ENCODE peak calls at places on chromosomes 1 and 21, in ten cellular contexts. D is brain microvascular endothelial cell, X is HTR-8/SVneo, Z is cortex of kidney, N is T-helper 2 cell, T is HS-5, F is mucosa of gallbladder, R is dorsolateral prefrontal cortex, C is kidney epithelial cell, K is mesenchymal stem cell. M is an unnamed sample.

GRCh38 chr1:30786264-30786991 is 28.9 kb upstream of the LAPTM5 start:
- DNase-seq in D (no peak), X (no peak), Z (no peak), N (no peak), T (no peak), F (no peak), R (peak), C (no peak), K (no peak), M (no peak)

GRCh38 chr1:115184951-115185331 is 95.6 kb upstream of the TSPAN2 start:
- DNase-seq in D (peak), X (no peak), Z (no peak), N (no peak), T (peak), F (no peak), R (no peak), C (peak), K (peak), M (no peak)

GRCh38 chr21:45887788-45888187 is 93.8 kb upstream of the COL6A1 start:
- DNase-seq in D (no peak), X (no peak), Z (no peak), N (no peak), T (no peak), F (no peak), R (no peak), C (no peak), K (no peak), M (no peak)

GRCh38 chr1:245079021-245079609 is 75.7 kb upstream of the KIF26B start:
- DNase-seq in D (peak), X (no peak), Z (no peak), N (no peak), T (peak), F (no peak), R (no peak), C (no peak), K (peak), M (no peak)

GRCh38 chr1:164610528-164611222 is 51.7 kb downstream of the PBX1 start:
- DNase-seq in D (no peak), X (no peak), Z (no peak), N (no peak), T (no peak), F (no peak), R (no peak), C (no peak), K (no peak), M (no peak)

GRCh38 chr1:27689423-27690173 is 17.6 kb upstream of the IFI6 start:
- DNase-seq in D (peak), X (no peak), Z (no peak), N (no peak), T (peak), F (no peak), R (no peak), C (peak), K (peak), M (no peak)

GRCh38 chr1:153567621-153568366 is 2.1 kb upstream of the S100A2 start:
- DNase-seq in D (no peak), X (no peak), Z (no peak), N (no peak), T (no peak), F (no peak), R (no peak), C (peak), K (peak), M (peak)

GRCh38 chr1:93301131-93301530 is 44.6 kb upstream of the DR1 start:
- DNase-seq in D (no peak), X (no peak), Z (no peak), N (no peak), T (no peak), F (no peak), R (no peak), C (no peak), K (no peak), M (no peak)

GRCh38 chr1:76868154-76868882 is 1.0 kb downstream of the ST6GALNAC5 start:
- DNase-seq in D (peak), X (peak), Z (no peak), N (no peak), T (no peak), F (no peak), R (peak), C (no peak), K (peak), M (no peak)

GRCh38 chr21:46661211-46661625 is 25.7 kb downstream of the PRMT2 start:
- DNase-seq in D (peak), X (peak), Z (no peak), N (no peak), T (no peak), F (peak), R (peak), C (peak), K (peak), M (peak)

GRCh38 chr1:244241438-244241837 is 190.4 kb downstream of the ZBTB18 start:
- DNase-seq in D (no peak), X (no peak), Z (no peak), N (no peak), T (no peak), F (no peak), R (no peak), C (no peak), K (no peak), M (no peak)

GRCh38 chr1:31934706-31935629 is 3.2 kb downstream of the PTP4A2 start:
- DNase-seq in D (no peak), X (peak), Z (no peak), N (no peak), T (peak), F (no peak), R (no peak), C (no peak), K (no peak), M (peak)

GRCh38 chr1:106787511-106787910 is 269.0 kb upstream of the PRMT6 start:
- DNase-seq in D (no peak), X (no peak), Z (no peak), N (no peak), T (no peak), F (no peak), R (no peak), C (no peak), K (no peak), M (no peak)

GRCh38 chr1:166379447-166379846 is 212.6 kb upstream of the FAM78B start:
- DNase-seq in D (no peak), X (no peak), Z (no peak), N (no peak), T (no peak), F (no peak), R (no peak), C (no peak), K (peak), M (no peak)

GRCh38 chr1:159779403-159779851 is 1.3 kb upstream of the DUSP23 start:
- DNase-seq in D (no peak), X (no peak), Z (no peak), N (no peak), T (peak), F (no peak), R (no peak), C (no peak), K (no peak), M (no peak)

GRCh38 chr1:112453876-112454275 is 54.9 kb upstream of the WNT2B start:
- DNase-seq in D (no peak), X (no peak), Z (no peak), N (no peak), T (no peak), F (no peak), R (no peak), C (no peak), K (no peak), M (no peak)

GRCh38 chr1:26296340-26297056 is 9.9 kb downstream of the UBXN11 start:
- DNase-seq in D (no peak), X (no peak), Z (no peak), N (no peak), T (no peak), F (no peak), R (no peak), C (no peak), K (no peak), M (no peak)

GRCh38 chr1:171935664-171936063 is 94.4 kb downstream of the DNM3 start:
- DNase-seq in D (no peak), X (no peak), Z (no peak), N (no peak), T (no peak), F (no peak), R (no peak), C (no peak), K (no peak), M (no peak)

GRCh38 chr1:168465942-168466702 is 77.7 kb downstream of the XCL2 start:
- DNase-seq in D (no peak), X (peak), Z (no peak), N (no peak), T (no peak), F (peak), R (no peak), C (peak), K (peak), M (peak)

GRCh38 chr21:21232320-21232719 is 234.1 kb downstream of the NCAM2 start:
- DNase-seq in D (peak), X (peak), Z (no peak), N (no peak), T (peak), F (no peak), R (no peak), C (no peak), K (peak), M (no peak)

GRCh38 chr1:152013664-152014237 is 20.1 kb upstream of the S100A10 start:
- DNase-seq in D (no peak), X (no peak), Z (no peak), N (peak), T (no peak), F (no peak), R (no peak), C (no peak), K (peak), M (peak)

GRCh38 chr1:110466646-110467280 is 15.8 kb downstream of the PROK1 start:
- DNase-seq in D (no peak), X (no peak), Z (no peak), N (no peak), T (no peak), F (no peak), R (no peak), C (no peak), K (no peak), M (no peak)

GRCh38 chr1:94884101-94884875 is 42.6 kb downstream of the CNN3 start:
- DNase-seq in D (peak), X (peak), Z (no peak), N (no peak), T (peak), F (no peak), R (no peak), C (no peak), K (no peak), M (no peak)

GRCh38 chr1:109931189-109931672 is 20.6 kb downstream of the CSF1 start:
- DNase-seq in D (peak), X (no peak), Z (no peak), N (no peak), T (no peak), F (peak), R (no peak), C (peak), K (peak), M (peak)

GRCh38 chr1:200302192-200302892 is 107.5 kb downstream of the ZNF281 start:
- DNase-seq in D (peak), X (peak), Z (no peak), N (peak), T (no peak), F (peak), R (peak), C (no peak), K (peak), M (peak)

GRCh38 chr1:199778324-199778955 is 249.1 kb upstream of the NR5A2 start:
- DNase-seq in D (no peak), X (no peak), Z (no peak), N (no peak), T (no peak), F (no peak), R (no peak), C (no peak), K (peak), M (peak)

GRCh38 chr1:41618066-41618825 is 133.8 kb upstream of the EDN2 start:
- DNase-seq in D (no peak), X (no peak), Z (no peak), N (no peak), T (no peak), F (peak), R (peak), C (no peak), K (no peak), M (peak)

GRCh38 chr1:26913389-26913753 is 404 bp downstream of the NR0B2 start:
- DNase-seq in D (no peak), X (no peak), Z (no peak), N (no peak), T (no peak), F (no peak), R (no peak), C (no peak), K (no peak), M (no peak)

GRCh38 chr1:24704411-24705259 is 40.6 kb upstream of the CLIC4 start:
- DNase-seq in D (peak), X (no peak), Z (no peak), N (no peak), T (no peak), F (no peak), R (peak), C (peak), K (peak), M (no peak)

GRCh38 chr1:46131727-46132528 is 501 bp downstream of the PIK3R3 start:
- DNase-seq in D (peak), X (no peak), Z (no peak), N (no peak), T (no peak), F (peak), R (no peak), C (no peak), K (peak), M (peak)